ENCODE peak calls at places on chromosomes 1 and 21, in seven cellular contexts. One of them, this sample, is unnamed.

GRCh38 chr1:3012511-3013291 is 8.6 kb upstream of the ACTRT2 start:
- DNase-seq in GDM1: no peak
- DNase-seq in HL-60: peak
- DNase-seq in neural crest cell: peak
- DNase-seq in HFF-Myc: no peak
- DNase-seq in GM13977: no peak
- DNase-seq in CD8-positive, alpha-beta T cell: peak
- DNase-seq in this sample: peak

GRCh38 chr1:46516140-46516539 is 26.5 kb downstream of the DMBX1 start:
- DNase-seq in CD8-positive, alpha-beta T cell: no peak
- DNase-seq in HL-60: no peak
- DNase-seq in GM13977: no peak
- DNase-seq in neural crest cell: no peak
- DNase-seq in HFF-Myc: no peak
- DNase-seq in GDM1: no peak
- DNase-seq in this sample: no peak

GRCh38 chr1:222697858-222698257 is 14.4 kb downstream of the AIDA start:
- DNase-seq in HL-60: no peak
- DNase-seq in neural crest cell: no peak
- DNase-seq in HFF-Myc: no peak
- DNase-seq in GM13977: no peak
- DNase-seq in GDM1: no peak
- DNase-seq in CD8-positive, alpha-beta T cell: no peak
- DNase-seq in this sample: peak

GRCh38 chr21:43354666-43355065 is 72.3 kb downstream of the SIK1 start:
- DNase-seq in GM13977: no peak
- DNase-seq in HL-60: no peak
- DNase-seq in GDM1: no peak
- DNase-seq in CD8-positive, alpha-beta T cell: no peak
- DNase-seq in HFF-Myc: no peak
- DNase-seq in neural crest cell: no peak
- DNase-seq in this sample: no peak

GRCh38 chr1:231410041-231410591 is 12.0 kb downstream of the EGLN1 start:
- DNase-seq in CD8-positive, alpha-beta T cell: no peak
- DNase-seq in HL-60: no peak
- DNase-seq in GDM1: no peak
- DNase-seq in GM13977: no peak
- DNase-seq in HFF-Myc: no peak
- DNase-seq in neural crest cell: no peak
- DNase-seq in this sample: no peak

GRCh38 chr1:236465959-236466303 is 57.9 kb upstream of the LGALS8 start:
- DNase-seq in HFF-Myc: no peak
- DNase-seq in neural crest cell: no peak
- DNase-seq in CD8-positive, alpha-beta T cell: no peak
- DNase-seq in GDM1: no peak
- DNase-seq in HL-60: no peak
- DNase-seq in GM13977: peak
- DNase-seq in this sample: no peak

GRCh38 chr1:29520571-29521437 is 284.5 kb downstream of the PTPRU start:
- DNase-seq in HL-60: no peak
- DNase-seq in HFF-Myc: no peak
- DNase-seq in GDM1: no peak
- DNase-seq in GM13977: no peak
- DNase-seq in CD8-positive, alpha-beta T cell: no peak
- DNase-seq in neural crest cell: no peak
- DNase-seq in this sample: no peak

GRCh38 chr1:32647308-32648134 is 2.8 kb downstream of the ZBTB8OS start:
- DNase-seq in GDM1: no peak
- DNase-seq in HFF-Myc: no peak
- DNase-seq in GM13977: no peak
- DNase-seq in HL-60: no peak
- DNase-seq in CD8-positive, alpha-beta T cell: no peak
- DNase-seq in neural crest cell: no peak
- DNase-seq in this sample: no peak

GRCh38 chr21:17513214-17514123 is 626 bp downstream of the CXADR start:
- DNase-seq in HFF-Myc: no peak
- DNase-seq in CD8-positive, alpha-beta T cell: no peak
- DNase-seq in GDM1: no peak
- DNase-seq in GM13977: peak
- DNase-seq in HL-60: no peak
- DNase-seq in neural crest cell: peak
- DNase-seq in this sample: no peak

GRCh38 chr21:41269535-41269934 is 47.1 kb upstream of the FAM3B start:
- DNase-seq in neural crest cell: no peak
- DNase-seq in HFF-Myc: no peak
- DNase-seq in CD8-positive, alpha-beta T cell: no peak
- DNase-seq in GM13977: no peak
- DNase-seq in HL-60: no peak
- DNase-seq in GDM1: no peak
- DNase-seq in this sample: no peak

GRCh38 chr1:6245869-6246496 is 2.0 kb downstream of the HES3 start:
- DNase-seq in neural crest cell: peak
- DNase-seq in HL-60: no peak
- DNase-seq in CD8-positive, alpha-beta T cell: no peak
- DNase-seq in GM13977: peak
- DNase-seq in HFF-Myc: no peak
- DNase-seq in GDM1: no peak
- DNase-seq in this sample: peak

GRCh38 chr1:84283381-84283780 is 18.1 kb upstream of the SAMD13 start:
- DNase-seq in HL-60: no peak
- DNase-seq in HFF-Myc: no peak
- DNase-seq in GDM1: no peak
- DNase-seq in neural crest cell: no peak
- DNase-seq in CD8-positive, alpha-beta T cell: no peak
- DNase-seq in GM13977: no peak
- DNase-seq in this sample: no peak

GRCh38 chr21:43731891-43732711 is 13.2 kb downstream of the PDXK start:
- DNase-seq in GDM1: no peak
- DNase-seq in HL-60: no peak
- DNase-seq in GM13977: no peak
- DNase-seq in neural crest cell: no peak
- DNase-seq in HFF-Myc: no peak
- DNase-seq in CD8-positive, alpha-beta T cell: no peak
- DNase-seq in this sample: peak

GRCh38 chr1:8663090-8663802 is 154.2 kb downstream of the RERE start:
- DNase-seq in GDM1: no peak
- DNase-seq in neural crest cell: no peak
- DNase-seq in GM13977: no peak
- DNase-seq in CD8-positive, alpha-beta T cell: no peak
- DNase-seq in HL-60: no peak
- DNase-seq in HFF-Myc: no peak
- DNase-seq in this sample: no peak

GRCh38 chr1:39165049-39165448 is 39.4 kb upstream of the MACF1 start:
- DNase-seq in HL-60: no peak
- DNase-seq in HFF-Myc: no peak
- DNase-seq in GDM1: no peak
- DNase-seq in CD8-positive, alpha-beta T cell: no peak
- DNase-seq in neural crest cell: no peak
- DNase-seq in GM13977: no peak
- DNase-seq in this sample: no peak

GRCh38 chr1:36884029-36884701 is 150.2 kb downstream of the GRIK3 start:
- DNase-seq in CD8-positive, alpha-beta T cell: no peak
- DNase-seq in neural crest cell: no peak
- DNase-seq in GM13977: peak
- DNase-seq in HFF-Myc: no peak
- DNase-seq in GDM1: no peak
- DNase-seq in HL-60: no peak
- DNase-seq in this sample: no peak

GRCh38 chr1:41416552-41417334 is 55.5 kb downstream of the FOXO6 start:
- DNase-seq in GM13977: peak
- DNase-seq in HFF-Myc: no peak
- DNase-seq in neural crest cell: peak
- DNase-seq in HL-60: peak
- DNase-seq in GDM1: peak
- DNase-seq in CD8-positive, alpha-beta T cell: peak
- DNase-seq in this sample: peak

GRCh38 chr1:15684042-15684461 is at the start of gene PLEKHM2:
- DNase-seq in HFF-Myc: no peak
- DNase-seq in GDM1: peak
- DNase-seq in GM13977: peak
- DNase-seq in CD8-positive, alpha-beta T cell: no peak
- DNase-seq in HL-60: no peak
- DNase-seq in neural crest cell: peak
- DNase-seq in this sample: peak

GRCh38 chr1:114671011-114671938 is 1.4 kb upstream of the DENND2C start:
- DNase-seq in CD8-positive, alpha-beta T cell: no peak
- DNase-seq in HL-60: no peak
- DNase-seq in GDM1: no peak
- DNase-seq in HFF-Myc: no peak
- DNase-seq in GM13977: peak
- DNase-seq in neural crest cell: no peak
- DNase-seq in this sample: no peak

GRCh38 chr1:225859151-225859550 is 23.0 kb downstream of the TMEM63A start:
- DNase-seq in HL-60: no peak
- DNase-seq in GDM1: no peak
- DNase-seq in CD8-positive, alpha-beta T cell: no peak
- DNase-seq in GM13977: no peak
- DNase-seq in HFF-Myc: no peak
- DNase-seq in neural crest cell: no peak
- DNase-seq in this sample: no peak

GRCh38 chr1:219963432-219963831 is 35.1 kb upstream of the SLC30A10 start:
- DNase-seq in CD8-positive, alpha-beta T cell: no peak
- DNase-seq in GDM1: no peak
- DNase-seq in HFF-Myc: no peak
- DNase-seq in HL-60: no peak
- DNase-seq in neural crest cell: no peak
- DNase-seq in GM13977: no peak
- DNase-seq in this sample: no peak

GRCh38 chr1:67682659-67683197 is 2.3 kb upstream of the GADD45A start:
- DNase-seq in CD8-positive, alpha-beta T cell: no peak
- DNase-seq in HFF-Myc: no peak
- DNase-seq in neural crest cell: no peak
- DNase-seq in GDM1: no peak
- DNase-seq in HL-60: no peak
- DNase-seq in GM13977: peak
- DNase-seq in this sample: peak

GRCh38 chr1:26696645-26697440 is 1.0 kb downstream of the ARID1A start:
- DNase-seq in CD8-positive, alpha-beta T cell: peak
- DNase-seq in HL-60: peak
- DNase-seq in GDM1: peak
- DNase-seq in GM13977: peak
- DNase-seq in neural crest cell: peak
- DNase-seq in HFF-Myc: no peak
- DNase-seq in this sample: peak

GRCh38 chr1:174399211-174399610 is 48.6 kb upstream of the GPR52 start:
- DNase-seq in CD8-positive, alpha-beta T cell: no peak
- DNase-seq in GDM1: no peak
- DNase-seq in HFF-Myc: no peak
- DNase-seq in GM13977: no peak
- DNase-seq in neural crest cell: no peak
- DNase-seq in HL-60: no peak
- DNase-seq in this sample: no peak

This sample was measured in AG20443.